ENCODE peak calls at places on chromosomes 4 and X, in eight cellular contexts. R, A, F, X, L, J, H and Z are unnamed samples.

GRCh38 chr4:174058846-174059245 is 224.6 kb downstream of the FBXO8 start:
- DNase-seq in X (no peak), A (no peak), J (peak; percentile 3), H (no peak), L (no peak), F (no peak), R (no peak), Z (no peak)

GRCh38 chr4:5959221-5959982 is 58.8 kb downstream of the C4orf50 start:
- DNase-seq in X (no peak), L (no peak), A (no peak), H (no peak), J (no peak), R (peak; percentile 20), F (no peak), Z (no peak)

GRCh38 chr4:143700060-143700419 is 435 bp downstream of the FREM3 start:
- DNase-seq in J (no peak), X (no peak), L (no peak), F (no peak), A (no peak), H (peak; percentile 11), R (peak; percentile 46), Z (no peak)

GRCh38 chr4:189185810-189186432 is 754.8 kb upstream of the FRG1 start:
- DNase-seq in L (no peak), X (no peak), A (no peak), J (no peak), F (no peak), R (peak; percentile 87), H (no peak), Z (no peak)

GRCh38 chr4:156946508-156947197 is 24.9 kb downstream of the PDGFC start:
- DNase-seq in F (no peak), A (peak; percentile 99), L (no peak), X (no peak), J (peak; percentile 99), H (peak; percentile 98), R (no peak), Z (no peak)

GRCh38 chr4:10186228-10187214 is 69.9 kb upstream of the WDR1 start:
- DNase-seq in R (no peak), L (no peak), A (no peak), J (no peak), X (no peak), F (no peak), H (no peak), Z (no peak)

GRCh38 chr4:72067051-72067450 is 35.3 kb downstream of the NPFFR2 start:
- DNase-seq in A (no peak), J (no peak), X (no peak), H (no peak), R (no peak), F (no peak), L (no peak), Z (no peak)

GRCh38 chrX:10379848-10380247 is 223.1 kb downstream of the CLCN4 start:
- DNase-seq in J (no peak), F (no peak), X (no peak), L (no peak), R (no peak), H (no peak), A (no peak), Z (no peak)

GRCh38 chrX:108737754-108738153 is 1.4 kb upstream of the IRS4 start:
- DNase-seq in F (no peak), A (no peak), J (no peak), H (no peak), X (no peak), R (no peak), L (no peak), Z (no peak)

GRCh38 chr4:119672938-119673337 is 44.3 kb upstream of the PDE5A start:
- DNase-seq in X (no peak), A (no peak), F (no peak), J (no peak), R (no peak), H (no peak), L (no peak), Z (no peak)

GRCh38 chrX:153971124-153971631 is 440 bp downstream of the HCFC1 start:
- DNase-seq in J (peak; percentile 64), L (peak; percentile 30), A (peak; percentile 82), X (peak; percentile 77), F (peak; percentile 94), H (peak; percentile 95), R (peak; percentile 74), Z (peak; percentile 74)

GRCh38 chr4:143195581-143195980 is 10.9 kb downstream of the USP38 start:
- DNase-seq in H (no peak), L (no peak), J (no peak), X (no peak), R (no peak), F (no peak), A (no peak), Z (no peak)

GRCh38 chr4:112357453-112357852 is 60.3 kb downstream of the ALPK1 start:
- DNase-seq in X (no peak), A (no peak), J (no peak), F (no peak), H (no peak), R (no peak), L (no peak), Z (no peak)

GRCh38 chrX:22164770-22165388 is 107.8 kb upstream of the CBLL2 start:
- DNase-seq in F (no peak), H (peak; percentile 21), L (no peak), R (no peak), A (peak; percentile 6), X (no peak), J (peak; percentile 65), Z (no peak)

GRCh38 chrX:74925210-74926088 is at the start of gene NEXMIF:
- DNase-seq in X (no peak), J (peak; percentile 1), L (no peak), R (peak; percentile 49), H (no peak), F (peak; percentile 63), A (no peak), Z (no peak)

GRCh38 chr4:22754091-22754490 is 61.4 kb downstream of the GBA3 start:
- DNase-seq in R (no peak), X (no peak), J (no peak), L (no peak), H (no peak), A (no peak), F (no peak), Z (no peak)

GRCh38 chrX:131827935-131828334 is 195.2 kb upstream of the STK26 start:
- DNase-seq in F (no peak), X (no peak), R (peak; percentile 53), A (peak; percentile 23), L (no peak), J (no peak), H (peak; percentile 20), Z (no peak)

GRCh38 chr4:96228463-96228862 is 388.6 kb downstream of the PDHA2 start:
- DNase-seq in H (no peak), R (no peak), L (no peak), F (no peak), J (no peak), A (no peak), X (no peak), Z (no peak)

GRCh38 chr4:85745939-85746338 is 271.0 kb downstream of the ARHGAP24 start:
- DNase-seq in L (no peak), R (no peak), J (no peak), F (no peak), X (no peak), H (no peak), A (no peak), Z (no peak)

GRCh38 chr4:8410066-8410600 is 30.4 kb downstream of the ACOX3 start:
- DNase-seq in H (no peak), X (no peak), J (no peak), R (no peak), A (no peak), F (no peak), L (no peak), Z (no peak)

GRCh38 chr4:8411351-8412180 is 29.0 kb downstream of the ACOX3 start:
- DNase-seq in A (no peak), H (no peak), X (no peak), J (no peak), F (no peak), L (no peak), R (no peak), Z (no peak)

GRCh38 chr4:8409271-8410065 is 31.1 kb downstream of the ACOX3 start:
- DNase-seq in L (no peak), H (peak; percentile 19), R (no peak), A (no peak), J (no peak), X (no peak), F (no peak), Z (no peak)

GRCh38 chr4:8412288-8412687 is 28.2 kb downstream of the ACOX3 start:
- DNase-seq in H (no peak), A (no peak), F (no peak), L (no peak), X (no peak), R (no peak), J (no peak), Z (no peak)

GRCh38 chr4:8410641-8411271 is 29.8 kb downstream of the ACOX3 start:
- DNase-seq in A (peak; percentile 83), J (peak; percentile 57), H (peak; percentile 59), L (no peak), R (peak; percentile 89), X (no peak), F (peak; percentile 77), Z (no peak)
- TF ChIP-seq CTCF in A (peak; percentile 76), J (peak; percentile 26), H (peak; percentile 42), L (no peak), R (peak; percentile 65), X (peak; percentile 23), F (no peak), Z (no peak)

GRCh38 chrX:123881330-123881729 is 21.5 kb downstream of the XIAP start:
- DNase-seq in L (no peak), F (no peak), J (no peak), H (no peak), A (no peak), X (no peak), R (no peak), Z (no peak)

DNA sequence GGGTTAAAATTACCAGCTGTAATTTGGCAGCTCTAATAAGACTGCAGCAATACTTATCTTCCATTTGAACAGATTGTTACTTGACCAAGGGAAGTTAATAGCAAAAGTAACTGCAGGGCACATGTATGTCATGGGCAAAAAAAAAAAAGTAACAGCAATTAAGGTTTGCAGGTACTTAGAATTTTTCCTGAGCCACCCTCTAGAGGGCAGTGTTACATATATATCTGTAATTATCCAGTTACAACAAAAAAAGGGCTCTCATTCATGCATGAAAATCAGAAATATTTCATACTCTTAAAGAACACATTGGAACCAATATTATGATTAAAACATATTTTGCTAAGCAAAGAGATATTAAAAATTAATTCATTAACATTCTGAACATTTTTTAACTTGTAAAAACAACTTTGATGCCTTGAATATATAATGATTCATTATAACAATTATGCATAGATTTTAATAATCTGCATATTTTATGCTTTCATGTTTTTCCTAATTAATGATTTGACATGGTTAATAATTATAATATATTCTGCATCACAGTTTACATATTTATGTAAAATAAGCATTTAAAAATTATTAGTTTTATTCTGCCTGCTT is 25.1 kb downstream of the XIAP start:
- DNase-seq in R (no peak), H (peak; percentile 55), X (no peak), A (peak; percentile 39), L (no peak), J (peak; percentile 56), F (no peak), Z (no peak)
- TF ChIP-seq CTCF in R (peak; percentile 79), H (peak; percentile 47), X (peak; percentile 60), A (peak; percentile 33), L (peak; percentile 31), J (peak; percentile 25), F (peak; percentile 36), Z (no peak)

GRCh38 chr4:139301143-139301820 is at the start of gene NAA15:
- DNase-seq in R (peak; percentile 99), A (peak; percentile 96), F (peak; percentile 99), H (peak; percentile 98), X (peak; percentile 93), J (peak; percentile 94), L (peak; percentile 87), Z (peak; percentile 82)
- TF ChIP-seq CTCF in R (no peak), A (peak; percentile 4), F (no peak), H (no peak), X (no peak), J (no peak), L (no peak), Z (no peak)

GRCh38 chrX:129462707-129463106 is 60.6 kb downstream of the SMARCA1 start:
- DNase-seq in J (no peak), F (no peak), A (no peak), X (no peak), R (no peak), L (no peak), H (no peak), Z (no peak)
- TF ChIP-seq CTCF in J (no peak), F (no peak), A (peak; percentile 1), X (peak; percentile 23), R (peak; percentile 45), L (no peak), H (no peak), Z (no peak)